ENCODE peak calls at places on chromosomes 12 and 14, in four cellular contexts. K is NCI-H1694, G is activated T-helper 1 cell treated with Interleukin-2 at 50 U/mL for 16 hours, C is NCI-H1105. V is an unnamed sample.

GRCh38 chr12:119227292-119227691 is 48.6 kb downstream of the HSPB8 start:
- DNase-seq in G (no peak), K (no peak), C (no peak), V (no peak)

GRCh38 chr12:85632390-85632789 is 203.8 kb downstream of the RASSF9 start:
- DNase-seq in C (no peak), G (no peak), K (no peak), V (no peak)

GRCh38 chr14:101776315-101776714 is 14.8 kb downstream of the PPP2R5C start:
- DNase-seq in C (no peak), K (no peak), G (no peak), V (no peak)

GRCh38 chr12:108335349-108336119 is 3.6 kb downstream of the CMKLR1 start:
- DNase-seq in C (no peak), G (no peak), K (no peak), V (no peak)

GRCh38 chr14:30375280-30375892 is 183.6 kb upstream of the G2E3 start:
- DNase-seq in K (peak; percentile 71), G (peak; percentile 15), C (no peak), V (peak; percentile 66)

GRCh38 chr14:67577909-67578749 is 21.9 kb downstream of the PIGH start:
- DNase-seq in G (no peak), C (peak; percentile 7), K (no peak), V (no peak)

GRCh38 chr14:25411933-25412757 is 362.2 kb upstream of the STXBP6 start:
- DNase-seq in C (peak; percentile 40), G (no peak), K (no peak), V (no peak)

GRCh38 chr14:36784541-36784940 is 122.9 kb downstream of the PAX9 start:
- DNase-seq in C (no peak), G (no peak), K (no peak), V (no peak)

GRCh38 chr12:98645572-98646067 is 530 bp downstream of the APAF1 start:
- DNase-seq in K (no peak), G (no peak), C (peak; percentile 10), V (peak; percentile 61)

GRCh38 chr12:122202017-122202416 is 1.5 kb upstream of the B3GNT4 start:
- DNase-seq in G (no peak), C (no peak), K (no peak), V (no peak)

GRCh38 chr14:104361101-104361591 is 218.4 kb upstream of the C14orf180 start:
- DNase-seq in K (no peak), C (no peak), G (no peak), V (no peak)

GRCh38 chr12:96141216-96141944 is 52.8 kb upstream of the ELK3 start:
- DNase-seq in K (no peak), G (no peak), C (no peak), V (no peak)

GRCh38 chr14:26526132-26526531 is 71.7 kb downstream of the NOVA1 start:
- DNase-seq in C (no peak), G (no peak), K (no peak), V (no peak)

GRCh38 chr14:31059152-31059924 is 33.2 kb upstream of the STRN3 start:
- DNase-seq in G (no peak), C (no peak), K (no peak), V (peak; percentile 64)

GRCh38 chr14:53331247-53331646 is 178.1 kb upstream of the DDHD1 start:
- DNase-seq in K (no peak), G (no peak), C (no peak), V (no peak)

GRCh38 chr14:21317433-21317832 is 37.5 kb downstream of the RPGRIP1 start:
- DNase-seq in G (no peak), K (no peak), C (no peak), V (no peak)

GRCh38 chr14:36069535-36069900 is 107.0 kb downstream of the PTCSC3 start:
- DNase-seq in K (peak; percentile 68), G (no peak), C (peak; percentile 32), V (no peak)

GRCh38 chr12:52006726-52007157 is at the start of gene TAMALIN:
- DNase-seq in G (peak; percentile 76), K (peak; percentile 24), C (peak; percentile 42), V (peak; percentile 81)

GRCh38 chr12:102847131-102847530 is 69.9 kb downstream of the PAH start:
- DNase-seq in K (no peak), C (no peak), G (no peak), V (no peak)

GRCh38 chr14:28303248-28303647 is 463.3 kb upstream of the FOXG1 start:
- DNase-seq in K (no peak), C (no peak), G (no peak), V (no peak)

GRCh38 chr14:99213603-99214002 is 58.4 kb downstream of the BCL11B start:
- DNase-seq in K (no peak), C (no peak), G (no peak), V (no peak)

GRCh38 chr14:81200041-81200440 is 20.7 kb downstream of the GTF2A1 start:
- DNase-seq in K (no peak), G (no peak), C (no peak), V (no peak)

GRCh38 chr12:124434951-124435805 is 132.2 kb downstream of the NCOR2 start:
- DNase-seq in K (no peak), C (no peak), G (no peak), V (no peak)

GRCh38 chr12:30100736-30101135 is 317.0 kb upstream of the TMTC1 start:
- DNase-seq in C (no peak), G (no peak), K (no peak), V (no peak)

GRCh38 chr14:49679271-49679670 is 8.7 kb downstream of the POLE2 start:
- DNase-seq in G (no peak), K (no peak), C (no peak), V (no peak)

GRCh38 chr12:51823875-51824565 is 24.5 kb downstream of the FIGNL2 start:
- DNase-seq in C (peak; percentile 46), G (no peak), K (peak; percentile 40), V (no peak)

GRCh38 chr14:69500096-69500495 is 15.6 kb downstream of the PLEKHD1 start:
- DNase-seq in C (no peak), K (no peak), G (no peak), V (no peak)

GRCh38 chr12:124217508-124217981 is 77.3 kb upstream of the RFLNA start:
- DNase-seq in K (no peak), G (no peak), C (peak; percentile 39), V (no peak)

GRCh38 chr12:119666900-119667576 is 895 bp upstream of the PRKAB1 start:
- DNase-seq in C (no peak), K (no peak), G (no peak), V (no peak)

GRCh38 chr12:95773320-95773719 is 17.2 kb downstream of the NTN4 start:
- DNase-seq in C (no peak), G (no peak), K (no peak), V (no peak)

V was measured in right atrium auricular region.